ENCODE peak calls at places on chromosomes 16 and 17, in ten cellular contexts. E is upper lobe of left lung; R is H7; I is NCI-H1092 treated with DMSO at 0.1 percent for 48 hours; G is EH; N is transverse colon; O is left kidney; M is stimulated activated CD8-positive, alpha-beta memory T cell treated with anti-CD3 and anti-CD28 coated beads, Interleukin-7, amount 100 ng/mL, for 1 hour; P is choroid plexus epithelial cell; V is activated naive CD8-positive, alpha-beta T cell treated with anti-CD3 and anti-CD28 coated beads, Interleukin-2, amount 10 ng/mL, durations not matched to agents 7 days and 5 days. H is an unnamed sample.

GRCh38 chr16:53960050-53960812 is 256.3 kb downstream of the FTO start:
- DNase-seq in N (no peak), E (no peak), I (no peak), M (no peak), V (no peak), O (no peak), P (no peak), G (no peak), R (no peak), H (no peak)

GRCh38 chr16:75095204-75095621 is 21.4 kb downstream of the LDHD start:
- DNase-seq in R (peak), N (no peak), V (no peak), G (no peak), E (no peak), O (no peak), I (no peak), M (no peak), P (no peak), H (no peak)

GRCh38 chr16:88073201-88073721 is 122.0 kb downstream of the BANP start:
- DNase-seq in P (no peak), V (no peak), O (no peak), E (peak), G (no peak), N (no peak), R (no peak), M (no peak), I (no peak), H (no peak)

GRCh38 chr17:59426031-59426430 is 94.6 kb downstream of the YPEL2 start:
- DNase-seq in G (no peak), I (no peak), E (no peak), O (no peak), R (no peak), N (no peak), V (no peak), P (no peak), M (no peak), H (no peak)

GRCh38 chr17:9360610-9361571 is 214.7 kb downstream of the STX8 start:
- DNase-seq in M (no peak), V (no peak), N (peak), R (no peak), G (peak), E (no peak), I (no peak), P (peak), O (peak), H (no peak)

GRCh38 chr16:4694664-4695451 is 1.5 kb downstream of the NUDT16L1 start:
- DNase-seq in O (no peak), N (no peak), V (no peak), P (peak), R (peak), G (peak), E (no peak), M (no peak), I (no peak), H (no peak)

GRCh38 chr16:82603784-82604411 is 22.9 kb upstream of the CDH13 start:
- DNase-seq in R (peak), I (peak), G (peak), P (peak), E (no peak), V (no peak), N (peak), M (no peak), O (peak), H (no peak)

GRCh38 chr17:82787081-82787848 is 35.4 kb downstream of the TBCD start:
- DNase-seq in R (no peak), E (peak), O (no peak), I (no peak), M (no peak), V (no peak), P (no peak), G (no peak), N (peak), H (no peak)

GRCh38 chr17:4235372-4236279 is 28.2 kb downstream of the ANKFY1 start:
- DNase-seq in O (no peak), M (no peak), V (no peak), P (peak), N (no peak), E (no peak), I (no peak), R (no peak), G (peak), H (no peak)

H was measured in naive thymus-derived CD4-positive, alpha-beta T cell.